ENCODE peak calls at places on chromosome 17, in seven cellular contexts. One of them, this sample, is unnamed.
A peak's percentile ranks its signal among the peaks of the same experiment; 100 is the strongest.

GRCh38 chr17:41016578-41017215 is 7.8 kb upstream of the KRTAP3-1 start:
- DNase-seq in endodermal cell: no peak
- DNase-seq in heart right ventricle: no peak
- DNase-seq in GM13977: no peak
- DNase-seq in spleen: no peak
- DNase-seq in nephron progenitor cell: no peak
- DNase-seq in tibial artery: no peak
- DNase-seq in this sample: no peak

GRCh38 chr17:42325026-42325425 is 36.7 kb downstream of the STAT5A start:
- DNase-seq in GM13977: no peak
- DNase-seq in endodermal cell: no peak
- DNase-seq in spleen: no peak
- DNase-seq in tibial artery: no peak
- DNase-seq in nephron progenitor cell: no peak
- DNase-seq in heart right ventricle: no peak
- DNase-seq in this sample: no peak

GRCh38 chr17:48543854-48544355 is 1.0 kb downstream of the HOXB2 start:
- DNase-seq in GM13977: peak; percentile 65
- DNase-seq in heart right ventricle: peak; percentile 21
- DNase-seq in spleen: no peak
- DNase-seq in tibial artery: no peak
- DNase-seq in nephron progenitor cell: no peak
- DNase-seq in endodermal cell: no peak
- DNase-seq in this sample: no peak

GRCh38 chr17:83161298-83162034 is 82.1 kb downstream of the METRNL start:
- DNase-seq in tibial artery: no peak
- DNase-seq in nephron progenitor cell: no peak
- DNase-seq in spleen: no peak
- DNase-seq in heart right ventricle: no peak
- DNase-seq in endodermal cell: peak; percentile 32
- DNase-seq in GM13977: no peak
- DNase-seq in this sample: peak; percentile 80

GRCh38 chr17:9199474-9200196 is 178.3 kb downstream of the NTN1 start:
- DNase-seq in spleen: peak; percentile 31
- DNase-seq in heart right ventricle: no peak
- DNase-seq in tibial artery: no peak
- DNase-seq in GM13977: no peak
- DNase-seq in endodermal cell: peak; percentile 67
- DNase-seq in nephron progenitor cell: no peak
- DNase-seq in this sample: no peak

GRCh38 chr17:511001-511690 is 158.5 kb upstream of the RPH3AL start:
- DNase-seq in spleen: peak; percentile 17
- DNase-seq in nephron progenitor cell: no peak
- DNase-seq in GM13977: no peak
- DNase-seq in tibial artery: peak; percentile 44
- DNase-seq in heart right ventricle: no peak
- DNase-seq in endodermal cell: no peak
- DNase-seq in this sample: no peak

GRCh38 chr17:21042434-21043295 is at the start of gene USP22:
- DNase-seq in endodermal cell: peak; percentile 100
- DNase-seq in spleen: peak; percentile 98
- DNase-seq in GM13977: peak; percentile 91
- DNase-seq in heart right ventricle: no peak
- DNase-seq in tibial artery: peak; percentile 31
- DNase-seq in nephron progenitor cell: peak; percentile 97
- DNase-seq in this sample: peak; percentile 99

GRCh38 chr17:14098246-14098645 is 28.9 kb downstream of the COX10 start:
- DNase-seq in heart right ventricle: no peak
- DNase-seq in tibial artery: no peak
- DNase-seq in GM13977: no peak
- DNase-seq in nephron progenitor cell: no peak
- DNase-seq in spleen: no peak
- DNase-seq in endodermal cell: no peak
- DNase-seq in this sample: no peak

GRCh38 chr17:27038676-27039075 is 255.2 kb upstream of the WSB1 start:
- DNase-seq in tibial artery: no peak
- DNase-seq in heart right ventricle: no peak
- DNase-seq in spleen: no peak
- DNase-seq in endodermal cell: peak; percentile 45
- DNase-seq in nephron progenitor cell: no peak
- DNase-seq in GM13977: no peak
- DNase-seq in this sample: no peak

GRCh38 chr17:43020789-43021738 is 1.1 kb downstream of the VAT1 start:
- DNase-seq in heart right ventricle: peak; percentile 66
- DNase-seq in tibial artery: peak; percentile 86
- DNase-seq in GM13977: peak; percentile 76
- DNase-seq in nephron progenitor cell: peak; percentile 54
- DNase-seq in endodermal cell: peak; percentile 89
- DNase-seq in spleen: peak; percentile 88
- DNase-seq in this sample: no peak

GRCh38 chr17:52653014-52653413 is 494.5 kb upstream of the CA10 start:
- DNase-seq in nephron progenitor cell: no peak
- DNase-seq in tibial artery: no peak
- DNase-seq in spleen: no peak
- DNase-seq in heart right ventricle: no peak
- DNase-seq in endodermal cell: no peak
- DNase-seq in GM13977: no peak
- DNase-seq in this sample: no peak

GRCh38 chr17:52648995-52649394 is 490.5 kb upstream of the CA10 start:
- DNase-seq in tibial artery: no peak
- DNase-seq in nephron progenitor cell: peak; percentile 35
- DNase-seq in GM13977: no peak
- DNase-seq in spleen: no peak
- DNase-seq in endodermal cell: no peak
- DNase-seq in heart right ventricle: no peak
- DNase-seq in this sample: no peak

DNA sequence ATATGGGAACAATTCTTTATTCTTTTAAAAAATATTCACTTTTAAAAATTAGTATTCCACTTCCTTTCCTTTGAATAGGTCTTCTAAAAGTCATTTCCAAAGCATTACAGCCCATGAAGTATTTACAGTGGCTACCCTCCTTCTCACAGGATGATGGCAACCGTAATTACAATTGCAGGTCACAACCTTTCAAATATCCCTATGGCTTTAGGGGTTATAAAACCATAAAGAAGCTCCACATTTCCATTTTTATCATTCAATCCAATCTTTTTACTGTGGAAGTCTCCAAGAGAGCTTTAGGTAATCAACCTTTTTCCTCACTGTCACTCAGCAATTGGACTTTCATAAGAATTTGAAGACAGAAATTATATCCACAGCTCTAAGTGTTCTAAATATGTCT is 488.9 kb upstream of the CA10 start:
- DNase-seq in heart right ventricle: no peak
- DNase-seq in endodermal cell: no peak
- DNase-seq in spleen: no peak
- DNase-seq in GM13977: no peak
- DNase-seq in nephron progenitor cell: no peak
- DNase-seq in tibial artery: no peak
- DNase-seq in this sample: no peak
- TF ChIP-seq CTCF in heart right ventricle: no peak
- TF ChIP-seq CTCF in endodermal cell: no peak
- TF ChIP-seq CTCF in spleen: no peak
- TF ChIP-seq CTCF in GM13977: no peak
- TF ChIP-seq CTCF in nephron progenitor cell: no peak
- TF ChIP-seq CTCF in tibial artery: no peak
- TF ChIP-seq CTCF in this sample: no peak

GRCh38 chr17:66842959-66843358 is 8.0 kb downstream of the CACNG5 start:
- DNase-seq in tibial artery: no peak
- DNase-seq in heart right ventricle: no peak
- DNase-seq in nephron progenitor cell: no peak
- DNase-seq in GM13977: no peak
- DNase-seq in spleen: no peak
- DNase-seq in endodermal cell: no peak
- DNase-seq in this sample: peak; percentile 13

GRCh38 chr17:66842505-66842904 is 7.6 kb downstream of the CACNG5 start:
- DNase-seq in spleen: no peak
- DNase-seq in endodermal cell: no peak
- DNase-seq in heart right ventricle: no peak
- DNase-seq in nephron progenitor cell: no peak
- DNase-seq in GM13977: no peak
- DNase-seq in tibial artery: no peak
- DNase-seq in this sample: no peak

GRCh38 chr17:66841744-66842143 is 6.8 kb downstream of the CACNG5 start:
- DNase-seq in spleen: no peak
- DNase-seq in endodermal cell: no peak
- DNase-seq in nephron progenitor cell: no peak
- DNase-seq in tibial artery: no peak
- DNase-seq in GM13977: no peak
- DNase-seq in heart right ventricle: no peak
- DNase-seq in this sample: no peak

GRCh38 chr17:66840061-66840460 is 5.1 kb downstream of the CACNG5 start:
- DNase-seq in heart right ventricle: no peak
- DNase-seq in GM13977: no peak
- DNase-seq in endodermal cell: no peak
- DNase-seq in spleen: no peak
- DNase-seq in nephron progenitor cell: no peak
- DNase-seq in tibial artery: no peak
- DNase-seq in this sample: no peak

DNA sequence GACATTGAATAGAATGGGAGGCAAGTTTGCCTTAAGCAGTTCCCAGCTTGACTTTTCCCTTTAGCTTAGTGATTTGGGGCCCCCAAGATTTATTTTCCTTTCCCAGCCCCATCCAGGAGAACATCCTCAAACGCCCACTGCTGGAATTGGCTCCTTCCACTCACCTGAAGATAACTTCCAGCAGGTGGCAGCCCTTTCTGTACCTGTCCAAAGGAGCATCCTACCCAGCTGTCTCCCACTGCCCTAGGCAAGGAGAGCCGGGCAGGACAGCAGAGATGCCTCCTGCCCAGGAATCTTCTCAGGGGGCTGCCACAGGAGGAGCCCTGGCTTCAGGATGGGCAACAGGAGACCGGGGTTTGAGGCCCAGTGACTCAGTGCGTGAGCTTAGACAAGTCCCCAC is 6.4 kb downstream of the CACNG5 start:
- DNase-seq in spleen: no peak
- DNase-seq in GM13977: no peak
- DNase-seq in nephron progenitor cell: no peak
- DNase-seq in heart right ventricle: no peak
- DNase-seq in endodermal cell: peak; percentile 80
- DNase-seq in tibial artery: no peak
- DNase-seq in this sample: no peak
- TF ChIP-seq CTCF in spleen: no peak
- TF ChIP-seq CTCF in GM13977: no peak
- TF ChIP-seq CTCF in nephron progenitor cell: no peak
- TF ChIP-seq CTCF in heart right ventricle: no peak
- TF ChIP-seq CTCF in endodermal cell: peak; percentile 62
- TF ChIP-seq CTCF in tibial artery: no peak
- TF ChIP-seq CTCF in this sample: no peak

GRCh38 chr17:38606646-38607611 is 1.2 kb upstream of the SRCIN1 start:
- DNase-seq in endodermal cell: peak; percentile 79
- DNase-seq in tibial artery: no peak
- DNase-seq in heart right ventricle: peak; percentile 75
- DNase-seq in nephron progenitor cell: no peak
- DNase-seq in spleen: no peak
- DNase-seq in GM13977: no peak
- DNase-seq in this sample: no peak
- TF ChIP-seq CTCF in endodermal cell: no peak
- TF ChIP-seq CTCF in tibial artery: peak; percentile 1
- TF ChIP-seq CTCF in heart right ventricle: no peak
- TF ChIP-seq CTCF in nephron progenitor cell: peak; percentile 5
- TF ChIP-seq CTCF in spleen: peak; percentile 32
- TF ChIP-seq CTCF in GM13977: no peak
- TF ChIP-seq CTCF in this sample: peak; percentile 20

DNA sequence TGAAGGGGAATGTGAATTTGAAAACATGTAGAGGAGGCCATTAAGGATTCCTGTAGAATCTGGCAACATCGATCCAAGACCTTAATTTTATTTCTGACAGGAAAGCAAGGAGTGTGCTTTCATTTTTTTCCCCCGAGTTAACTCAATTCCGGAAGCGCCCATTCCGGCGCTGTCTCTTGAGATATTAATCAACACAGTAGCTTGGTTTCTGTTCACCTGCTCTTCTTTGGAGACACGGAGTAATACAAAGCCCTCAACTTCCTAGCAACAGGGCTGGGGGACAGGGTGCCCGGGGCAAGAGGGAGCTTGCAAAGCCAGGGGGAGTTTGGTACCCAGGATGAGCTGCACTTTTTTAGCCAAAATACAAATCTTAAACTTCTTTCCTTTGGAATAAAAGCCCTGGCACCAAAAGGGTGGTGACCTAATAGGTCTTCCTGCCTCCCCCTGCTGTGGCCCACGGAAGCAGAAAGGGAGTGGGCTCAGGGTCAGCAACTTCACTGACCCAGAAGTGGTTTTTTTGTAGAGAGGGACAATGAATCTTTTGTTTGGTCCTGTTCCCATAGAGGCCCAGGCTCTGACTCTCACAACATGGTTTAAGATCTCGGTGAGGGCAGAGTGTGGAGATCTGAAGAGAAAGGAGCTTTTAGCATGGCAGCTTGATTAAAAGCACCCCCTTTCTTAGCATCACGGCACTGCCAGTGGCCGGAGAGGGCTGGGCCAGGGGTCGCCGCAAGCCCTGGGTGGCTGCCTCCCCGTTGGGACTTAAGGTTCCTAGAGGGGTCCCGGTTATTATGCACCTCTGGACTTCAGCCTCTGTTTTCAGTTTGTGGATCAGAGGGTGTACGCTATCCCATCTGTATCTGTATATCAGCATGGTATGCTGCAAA is 207.3 kb downstream of the CCDC182 start:
- DNase-seq in heart right ventricle: no peak
- DNase-seq in endodermal cell: no peak
- DNase-seq in tibial artery: no peak
- DNase-seq in GM13977: no peak
- DNase-seq in nephron progenitor cell: no peak
- DNase-seq in spleen: no peak
- DNase-seq in this sample: no peak
- TF ChIP-seq CTCF in heart right ventricle: no peak
- TF ChIP-seq CTCF in endodermal cell: no peak
- TF ChIP-seq CTCF in tibial artery: no peak
- TF ChIP-seq CTCF in GM13977: no peak
- TF ChIP-seq CTCF in nephron progenitor cell: no peak
- TF ChIP-seq CTCF in spleen: no peak
- TF ChIP-seq CTCF in this sample: no peak

GRCh38 chr17:31068291-31068690 is 26.5 kb upstream of the NF1 start:
- DNase-seq in spleen: no peak
- DNase-seq in endodermal cell: peak; percentile 93
- DNase-seq in heart right ventricle: peak; percentile 18
- DNase-seq in tibial artery: peak; percentile 37
- DNase-seq in GM13977: peak; percentile 55
- DNase-seq in nephron progenitor cell: no peak
- DNase-seq in this sample: no peak
- TF ChIP-seq CTCF in spleen: peak; percentile 54
- TF ChIP-seq CTCF in endodermal cell: peak; percentile 89
- TF ChIP-seq CTCF in heart right ventricle: no peak
- TF ChIP-seq CTCF in tibial artery: no peak
- TF ChIP-seq CTCF in GM13977: peak; percentile 62
- TF ChIP-seq CTCF in nephron progenitor cell: no peak
- TF ChIP-seq CTCF in this sample: peak; percentile 48

GRCh38 chr17:77145635-77146632 is 5.2 kb downstream of the SEC14L1 start:
- DNase-seq in heart right ventricle: peak; percentile 46
- DNase-seq in endodermal cell: peak; percentile 78
- DNase-seq in GM13977: peak; percentile 49
- DNase-seq in nephron progenitor cell: peak; percentile 40
- DNase-seq in spleen: peak; percentile 81
- DNase-seq in tibial artery: peak; percentile 76
- DNase-seq in this sample: no peak
- TF ChIP-seq CTCF in heart right ventricle: no peak
- TF ChIP-seq CTCF in endodermal cell: peak; percentile 32
- TF ChIP-seq CTCF in GM13977: no peak
- TF ChIP-seq CTCF in nephron progenitor cell: no peak
- TF ChIP-seq CTCF in spleen: no peak
- TF ChIP-seq CTCF in tibial artery: peak; percentile 25
- TF ChIP-seq CTCF in this sample: peak; percentile 46